ENCODE peak calls at places on chromosomes 7 and 10, in five cellular contexts. One of them, this sample, is unnamed.

GRCh38 chr10:4080225-4080624 is 295.2 kb upstream of the KLF6 start:
- DNase-seq in GM12878: no peak
- DNase-seq in SK-N-SH: no peak
- DNase-seq in K562: no peak
- DNase-seq in HepG2: no peak
- DNase-seq in this sample: no peak

GRCh38 chr10:4270116-4270515 is 485.1 kb upstream of the KLF6 start:
- DNase-seq in GM12878: no peak
- DNase-seq in SK-N-SH: peak
- DNase-seq in K562: no peak
- DNase-seq in HepG2: no peak
- DNase-seq in this sample: no peak

GRCh38 chr10:32166365-32166764 is 110.1 kb upstream of the KIF5B start:
- DNase-seq in GM12878: no peak
- DNase-seq in SK-N-SH: no peak
- DNase-seq in K562: no peak
- DNase-seq in HepG2: peak
- DNase-seq in this sample: no peak

GRCh38 chr10:24642921-24643678 is 80.6 kb downstream of the ARHGAP21 start:
- DNase-seq in GM12878: peak
- DNase-seq in SK-N-SH: peak
- DNase-seq in K562: peak
- DNase-seq in HepG2: peak
- DNase-seq in this sample: peak

GRCh38 chr10:5873515-5873995 is 16.1 kb downstream of the ANKRD16 start:
- DNase-seq in GM12878: peak
- DNase-seq in SK-N-SH: peak
- DNase-seq in K562: peak
- DNase-seq in HepG2: peak
- DNase-seq in this sample: peak

GRCh38 chr10:73886085-73886529 is 11.8 kb upstream of the CAMK2G start:
- DNase-seq in GM12878: no peak
- DNase-seq in SK-N-SH: peak
- DNase-seq in K562: peak
- DNase-seq in HepG2: peak
- DNase-seq in this sample: no peak

GRCh38 chr10:34739915-34740314 is 75.2 kb downstream of the PARD3 start:
- DNase-seq in GM12878: no peak
- DNase-seq in SK-N-SH: no peak
- DNase-seq in K562: peak
- DNase-seq in HepG2: no peak
- DNase-seq in this sample: no peak

GRCh38 chr7:18125536-18125935 is 97.9 kb upstream of the PRPS1L1 start:
- DNase-seq in GM12878: no peak
- DNase-seq in SK-N-SH: no peak
- DNase-seq in K562: no peak
- DNase-seq in HepG2: no peak
- DNase-seq in this sample: no peak

GRCh38 chr10:15201589-15202300 is 33.3 kb upstream of the NMT2 start:
- DNase-seq in GM12878: no peak
- DNase-seq in SK-N-SH: no peak
- DNase-seq in K562: no peak
- DNase-seq in HepG2: no peak
- DNase-seq in this sample: peak

GRCh38 chr7:107079212-107079940 is 34.9 kb downstream of the PRKAR2B start:
- DNase-seq in GM12878: no peak
- DNase-seq in SK-N-SH: no peak
- DNase-seq in K562: peak
- DNase-seq in HepG2: no peak
- DNase-seq in this sample: no peak

GRCh38 chr10:63314020-63314419 is 151.8 kb downstream of the JMJD1C start:
- DNase-seq in GM12878: no peak
- DNase-seq in SK-N-SH: no peak
- DNase-seq in K562: no peak
- DNase-seq in HepG2: no peak
- DNase-seq in this sample: no peak

GRCh38 chr7:150365673-150366398 is 2.8 kb upstream of the REPIN1 start:
- DNase-seq in GM12878: no peak
- DNase-seq in SK-N-SH: no peak
- DNase-seq in K562: no peak
- DNase-seq in HepG2: no peak
- DNase-seq in this sample: no peak

GRCh38 chr10:7405637-7406036 is 5.2 kb downstream of the SFMBT2 start:
- DNase-seq in GM12878: no peak
- DNase-seq in SK-N-SH: no peak
- DNase-seq in K562: peak
- DNase-seq in HepG2: no peak
- DNase-seq in this sample: no peak

GRCh38 chr10:95247200-95247880 is 43.5 kb downstream of the PDLIM1 start:
- DNase-seq in GM12878: no peak
- DNase-seq in SK-N-SH: no peak
- DNase-seq in K562: no peak
- DNase-seq in HepG2: peak
- DNase-seq in this sample: no peak

GRCh38 chr7:77310982-77311381 is 105.2 kb downstream of the GSAP start:
- DNase-seq in GM12878: no peak
- DNase-seq in SK-N-SH: no peak
- DNase-seq in K562: no peak
- DNase-seq in HepG2: no peak
- DNase-seq in this sample: no peak

GRCh38 chr7:77309714-77310220 is 106.4 kb downstream of the GSAP start:
- DNase-seq in GM12878: no peak
- DNase-seq in SK-N-SH: no peak
- DNase-seq in K562: no peak
- DNase-seq in HepG2: no peak
- DNase-seq in this sample: no peak

GRCh38 chr7:77308792-77309191 is 107.4 kb downstream of the GSAP start:
- DNase-seq in GM12878: no peak
- DNase-seq in SK-N-SH: no peak
- DNase-seq in K562: no peak
- DNase-seq in HepG2: no peak
- DNase-seq in this sample: no peak

DNA sequence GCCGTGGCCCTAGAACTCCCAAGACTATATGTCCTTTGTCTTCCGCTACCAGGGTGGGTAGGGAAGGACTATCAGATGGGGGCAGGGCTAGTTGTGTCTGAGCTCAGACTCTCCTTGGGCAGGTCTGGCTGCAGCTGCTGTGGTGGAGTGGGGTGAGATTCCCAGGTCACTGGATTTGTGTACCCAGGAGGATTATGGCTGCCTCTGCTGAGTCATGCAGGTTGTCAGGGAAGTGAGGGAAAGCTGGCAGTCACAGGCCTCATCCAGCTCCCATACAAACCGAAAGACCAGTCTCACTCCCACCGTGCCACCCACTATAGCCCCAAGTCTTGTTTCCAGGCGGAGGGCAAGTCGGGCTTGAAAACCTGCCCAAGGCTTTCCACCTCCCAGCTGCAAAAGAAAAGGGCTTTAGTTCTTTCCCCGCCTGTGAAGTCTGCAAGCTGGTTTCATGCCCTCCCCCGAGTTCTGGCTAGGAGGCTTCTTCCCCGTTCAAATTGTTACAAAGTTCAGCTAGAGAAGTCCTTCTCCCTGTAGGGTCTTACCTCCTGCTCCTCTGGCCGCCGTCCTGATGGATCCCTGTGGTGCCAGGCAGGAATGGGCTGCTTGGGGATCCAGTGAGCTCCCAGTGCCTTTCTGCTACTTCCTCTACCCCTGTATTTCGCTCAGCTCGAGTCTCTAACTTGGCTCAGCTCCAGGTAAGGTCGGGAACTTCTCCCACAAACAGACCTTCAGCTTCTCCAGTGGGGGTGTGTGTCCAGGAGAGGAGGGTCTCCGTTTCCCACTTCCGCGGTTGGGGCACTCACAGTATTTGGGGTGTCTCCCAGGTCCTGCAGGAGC is 106.8 kb upstream of the FGL2 start:
- DNase-seq in GM12878: no peak
- DNase-seq in SK-N-SH: no peak
- DNase-seq in K562: no peak
- DNase-seq in HepG2: peak
- DNase-seq in this sample: no peak
- H2AFZ ChIP-seq in GM12878: no peak
- H2AFZ ChIP-seq in SK-N-SH: no peak
- H2AFZ ChIP-seq in K562: peak
- H2AFZ ChIP-seq in HepG2: no peak
- H2AFZ ChIP-seq in this sample: no peak

GRCh38 chr10:123019941-123020703 is 11.3 kb downstream of the ACADSB start:
- DNase-seq in GM12878: no peak
- DNase-seq in SK-N-SH: no peak
- DNase-seq in K562: no peak
- DNase-seq in HepG2: peak
- DNase-seq in this sample: no peak
- TF ChIP-seq ZBTB33 in GM12878: no peak
- TF ChIP-seq ZBTB33 in SK-N-SH: no peak
- TF ChIP-seq ZBTB33 in K562: no peak
- TF ChIP-seq ZBTB33 in HepG2: no peak
- TF ChIP-seq ZBTB33 in this sample: no peak

GRCh38 chr10:21315321-21316220 is 209.9 kb downstream of the SKIDA1 start:
- DNase-seq in GM12878: no peak
- DNase-seq in SK-N-SH: peak
- DNase-seq in K562: no peak
- DNase-seq in HepG2: peak
- DNase-seq in this sample: no peak

GRCh38 chr10:21317902-21318301 is 207.6 kb downstream of the SKIDA1 start:
- DNase-seq in GM12878: no peak
- DNase-seq in SK-N-SH: no peak
- DNase-seq in K562: no peak
- DNase-seq in HepG2: no peak
- DNase-seq in this sample: no peak

GRCh38 chr10:21314906-21315305 is 210.6 kb downstream of the SKIDA1 start:
- DNase-seq in GM12878: no peak
- DNase-seq in SK-N-SH: no peak
- DNase-seq in K562: no peak
- DNase-seq in HepG2: no peak
- DNase-seq in this sample: no peak

GRCh38 chr10:21314234-21314633 is 211.2 kb downstream of the SKIDA1 start:
- DNase-seq in GM12878: no peak
- DNase-seq in SK-N-SH: no peak
- DNase-seq in K562: no peak
- DNase-seq in HepG2: peak
- DNase-seq in this sample: no peak

GRCh38 chr10:21318768-21319167 is 206.7 kb downstream of the SKIDA1 start:
- DNase-seq in GM12878: no peak
- DNase-seq in SK-N-SH: peak
- DNase-seq in K562: no peak
- DNase-seq in HepG2: no peak
- DNase-seq in this sample: no peak
- TF ChIP-seq REST in GM12878: no peak
- TF ChIP-seq REST in SK-N-SH: no peak
- TF ChIP-seq REST in K562: no peak
- TF ChIP-seq REST in HepG2: no peak
- TF ChIP-seq REST in this sample: no peak

GRCh38 chr7:92848854-92849745 is 12.7 kb upstream of the CDK6 start:
- DNase-seq in GM12878: no peak
- DNase-seq in SK-N-SH: no peak
- DNase-seq in K562: no peak
- DNase-seq in HepG2: no peak
- DNase-seq in this sample: no peak

GRCh38 chr7:92850506-92850905 is 14.1 kb upstream of the CDK6 start:
- DNase-seq in GM12878: no peak
- DNase-seq in SK-N-SH: no peak
- DNase-seq in K562: no peak
- DNase-seq in HepG2: no peak
- DNase-seq in this sample: no peak

GRCh38 chr7:92848441-92848840 is 12.1 kb upstream of the CDK6 start:
- DNase-seq in GM12878: no peak
- DNase-seq in SK-N-SH: no peak
- DNase-seq in K562: no peak
- DNase-seq in HepG2: no peak
- DNase-seq in this sample: no peak

GRCh38 chr7:92854501-92855238 is 18.3 kb upstream of the CDK6 start:
- DNase-seq in GM12878: no peak
- DNase-seq in SK-N-SH: no peak
- DNase-seq in K562: no peak
- DNase-seq in HepG2: no peak
- DNase-seq in this sample: no peak

DNA sequence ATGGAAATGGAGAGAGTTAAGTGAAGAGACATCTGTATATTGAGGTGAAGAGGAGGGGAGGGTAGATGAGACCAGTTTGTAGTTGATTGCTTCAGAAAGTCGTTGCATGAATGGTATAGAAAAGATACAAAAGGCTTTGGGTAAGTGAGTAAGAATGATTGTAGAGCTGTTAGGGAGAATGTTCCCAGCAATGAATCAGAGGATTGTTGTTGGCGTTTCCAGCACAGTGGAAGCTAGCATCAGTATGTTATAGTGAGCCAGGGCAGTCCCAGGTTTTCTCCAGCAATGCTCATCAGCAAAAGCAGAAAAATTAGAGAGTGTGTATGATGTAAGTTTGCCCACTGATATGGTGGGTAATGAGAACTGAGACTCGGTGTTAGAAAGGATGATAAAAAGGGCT is 15.4 kb upstream of the CDK6 start:
- DNase-seq in GM12878: no peak
- DNase-seq in SK-N-SH: no peak
- DNase-seq in K562: no peak
- DNase-seq in HepG2: no peak
- DNase-seq in this sample: no peak
- H2AFZ ChIP-seq in GM12878: no peak
- H2AFZ ChIP-seq in SK-N-SH: no peak
- H2AFZ ChIP-seq in K562: no peak
- H2AFZ ChIP-seq in HepG2: no peak
- H2AFZ ChIP-seq in this sample: no peak

DNA sequence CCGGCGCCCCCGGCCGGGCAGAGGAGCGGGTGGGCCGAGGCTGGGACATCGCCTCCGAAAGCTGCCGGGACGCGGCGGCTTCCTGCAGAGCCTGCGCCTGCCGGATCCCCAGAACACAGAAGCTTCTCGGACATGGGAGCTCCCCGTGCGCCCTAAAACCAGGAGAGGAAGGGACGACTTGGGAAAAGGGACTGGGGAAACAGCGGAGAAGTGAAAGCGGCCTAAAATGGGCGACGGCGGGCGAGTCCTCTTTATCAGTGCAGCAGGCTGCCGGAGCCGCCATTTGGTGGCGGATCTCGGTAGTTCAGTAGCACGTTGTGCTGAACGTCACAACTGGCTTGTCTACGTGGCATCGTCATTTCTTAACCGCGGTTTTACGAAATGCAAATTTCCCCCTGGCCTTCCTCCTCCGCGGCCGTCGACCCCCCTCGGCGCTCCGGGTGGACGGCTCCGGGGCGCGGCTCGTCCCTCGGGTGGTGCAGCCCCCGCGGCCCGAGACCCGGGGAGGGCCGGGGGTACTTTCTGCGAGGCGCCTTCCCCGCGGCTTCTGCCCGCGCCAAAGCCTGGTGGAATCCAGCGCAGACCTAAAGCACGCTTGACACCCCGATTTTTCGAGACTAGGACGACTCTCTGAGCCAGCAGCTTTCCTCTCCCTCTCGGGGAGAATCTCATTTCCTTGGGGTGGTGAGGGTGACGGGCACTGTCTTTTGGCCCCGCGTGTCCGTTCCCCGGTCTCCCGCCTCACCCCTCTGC is 9.9 kb upstream of the SPAG6 start:
- DNase-seq in GM12878: no peak
- DNase-seq in SK-N-SH: peak
- DNase-seq in K562: no peak
- DNase-seq in HepG2: no peak
- DNase-seq in this sample: no peak
- TF ChIP-seq ZBTB33 in GM12878: no peak
- TF ChIP-seq ZBTB33 in SK-N-SH: no peak
- TF ChIP-seq ZBTB33 in K562: peak
- TF ChIP-seq ZBTB33 in HepG2: peak
- TF ChIP-seq ZBTB33 in this sample: no peak